ENCODE peak calls at places on chromosomes 6 and 20, in five cellular contexts. Y is stimulated activated CD8-positive, alpha-beta memory T cell treated with anti-CD3 and anti-CD28 coated beads, Interleukin-7, amount 100 ng/mL, for 24 hours; W is A172; Z is HFFc6; J is pancreas. M is an unnamed sample.

GRCh38 chr6:31861919-31862343 is 690 bp downstream of the NEU1 start:
- DNase-seq in W (no peak), Y (no peak), J (no peak), Z (no peak), M (no peak)

GRCh38 chr6:144351741-144352140 is 66.6 kb downstream of the UTRN start:
- DNase-seq in Z (no peak), Y (no peak), J (no peak), W (no peak), M (no peak)

GRCh38 chr6:126307859-126308258 is 32.1 kb upstream of the CENPW start:
- DNase-seq in W (peak; percentile 7), Y (no peak), J (no peak), Z (peak; percentile 77), M (peak; percentile 5)

GRCh38 chr6:100573169-100573568 is 108.4 kb upstream of the SIM1 start:
- DNase-seq in J (no peak), W (peak; percentile 34), Z (peak; percentile 58), Y (no peak), M (peak; percentile 13)

GRCh38 chr6:55082021-55082420 is 92.3 kb upstream of the HCRTR2 start:
- DNase-seq in W (peak; percentile 19), J (no peak), Z (no peak), Y (no peak), M (peak; percentile 55)

GRCh38 chr6:1028744-1029143 is 283.2 kb upstream of the FOXQ1 start:
- DNase-seq in Y (no peak), J (no peak), Z (no peak), W (no peak), M (no peak)

GRCh38 chr6:170371588-170371987 is 65.0 kb downstream of the FAM120B start:
- DNase-seq in W (no peak), Y (no peak), Z (no peak), J (no peak), M (no peak)

GRCh38 chr6:77502966-77503365 is 39.7 kb upstream of the HTR1B start:
- DNase-seq in J (no peak), Z (no peak), Y (no peak), W (no peak), M (no peak)

GRCh38 chr6:105974981-105975380 is 111.2 kb upstream of the PRDM1 start:
- DNase-seq in J (no peak), Y (no peak), Z (no peak), W (no peak), M (no peak)

GRCh38 chr20:17562804-17563305 is 7.0 kb upstream of the DSTN start:
- DNase-seq in Y (no peak), W (peak; percentile 88), Z (peak; percentile 82), J (no peak), M (peak; percentile 87)

GRCh38 chr20:50558483-50558925 is 48.3 kb downstream of the PTPN1 start:
- DNase-seq in Y (no peak), Z (peak; percentile 76), J (no peak), W (peak; percentile 78), M (peak; percentile 71)

GRCh38 chr20:56202493-56203077 is 45.9 kb upstream of the MC3R start:
- DNase-seq in J (no peak), Y (no peak), W (no peak), Z (peak; percentile 4), M (peak; percentile 24)

GRCh38 chr6:143408787-143409162 is 41.7 kb downstream of the ADAT2 start:
- DNase-seq in Z (no peak), Y (no peak), J (no peak), W (no peak), M (no peak)

GRCh38 chr6:49457771-49458170 is 5.3 kb downstream of the MMUT start:
- DNase-seq in J (no peak), W (no peak), Y (no peak), Z (peak; percentile 10), M (no peak)

GRCh38 chr6:34610819-34611477 is 54.8 kb upstream of the SPDEF start:
- DNase-seq in Y (no peak), J (no peak), Z (peak; percentile 84), W (peak; percentile 84), M (peak; percentile 49)

GRCh38 chr6:166836785-166837718 is 119.3 kb downstream of the RNASET2 start:
- DNase-seq in Z (no peak), Y (no peak), J (no peak), W (no peak), M (no peak)

GRCh38 chr20:50111120-50111828 is 1.7 kb downstream of the UBE2V1 start:
- DNase-seq in Z (peak; percentile 76), W (no peak), J (no peak), Y (no peak), M (no peak)

GRCh38 chr20:33843854-33844253 is 32.7 kb downstream of the CHMP4B start:
- DNase-seq in W (no peak), J (no peak), Z (no peak), Y (no peak), M (no peak)

GRCh38 chr6:41836022-41836659 is 48.6 kb downstream of the TOMM6 start:
- DNase-seq in J (no peak), Y (no peak), W (no peak), Z (no peak), M (no peak)

GRCh38 chr20:18956878-18957277 is 143.3 kb downstream of the SCP2D1 start:
- DNase-seq in Z (no peak), J (no peak), W (no peak), Y (no peak), M (no peak)

GRCh38 chr20:32149566-32150170 is 40.2 kb downstream of the TM9SF4 start:
- DNase-seq in Y (no peak), W (no peak), J (no peak), Z (no peak), M (no peak)

GRCh38 chr6:4774715-4775590 is 1.3 kb upstream of the CDYL start:
- DNase-seq in Y (no peak), J (peak; percentile 18), Z (peak; percentile 10), W (no peak), M (no peak)

GRCh38 chr20:45783656-45784294 is 7.9 kb downstream of the WFDC3 start:
- DNase-seq in Y (no peak), J (peak; percentile 20), Z (no peak), W (no peak), M (peak; percentile 18)

GRCh38 chr20:48772183-48772976 is 55.4 kb downstream of the PREX1 start:
- DNase-seq in Z (no peak), J (no peak), Y (no peak), W (no peak), M (no peak)

GRCh38 chr6:70779934-70780333 is 112.3 kb downstream of the SMAP1 start:
- DNase-seq in W (no peak), Z (no peak), Y (no peak), J (no peak), M (no peak)

GRCh38 chr6:2817778-2818443 is 23.8 kb downstream of the SERPINB1 start:
- DNase-seq in Y (no peak), Z (peak; percentile 24), W (peak; percentile 66), J (no peak), M (peak; percentile 42)

M was measured in H4.